ENCODE peak calls at places on chromosomes 5 and 9, in five cellular contexts. O, U, R, Y and Z are unnamed samples.

GRCh38 chr5:1033606-1034420 is 25.2 kb downstream of the NKD2 start:
- DNase-seq in O (no peak), U (no peak), R (no peak), Y (no peak), Z (no peak)

GRCh38 chr5:473344-474192 is 30.6 kb downstream of the EXOC3 start:
- DNase-seq in R (peak), Y (no peak), O (peak), U (peak), Z (no peak)

GRCh38 chr5:69331528-69332445 is 814 bp downstream of the CCDC125 start:
- DNase-seq in U (peak), R (no peak), O (peak), Y (no peak), Z (no peak)

GRCh38 chr5:72283358-72283757 is 36.7 kb downstream of the MRPS27 start:
- DNase-seq in O (no peak), Y (no peak), U (no peak), R (no peak), Z (no peak)

GRCh38 chr9:93676310-93677054 is 100.1 kb downstream of the PHF2 start:
- DNase-seq in U (no peak), O (no peak), Y (peak), R (peak), Z (no peak)

GRCh38 chr5:78162253-78162862 is 132.1 kb downstream of the AP3B1 start:
- DNase-seq in O (no peak), Y (no peak), U (peak), R (no peak), Z (peak)

GRCh38 chr5:54159153-54159836 is 151.1 kb downstream of the ARL15 start:
- DNase-seq in U (no peak), Y (no peak), O (no peak), R (no peak), Z (no peak)

GRCh38 chr9:86734762-86735161 is 212.5 kb downstream of the GAS1 start:
- DNase-seq in R (no peak), U (no peak), O (no peak), Y (no peak), Z (no peak)

GRCh38 chr5:68010740-68011139 is 204.8 kb upstream of the PIK3R1 start:
- DNase-seq in O (no peak), R (no peak), Y (no peak), U (no peak), Z (no peak)

GRCh38 chr5:73983661-73984060 is 357.7 kb downstream of the ARHGEF28 start:
- DNase-seq in Y (no peak), O (no peak), R (no peak), U (no peak), Z (no peak)

GRCh38 chr5:33582417-33582816 is 141.7 kb downstream of the TARS1 start:
- DNase-seq in O (no peak), R (no peak), U (no peak), Y (no peak), Z (no peak)

GRCh38 chr5:143013176-143013575 is 243.0 kb downstream of the ARHGAP26 start:
- DNase-seq in R (no peak), U (no peak), O (no peak), Y (no peak), Z (no peak)

GRCh38 chr5:143011621-143012020 is 241.4 kb downstream of the ARHGAP26 start:
- DNase-seq in R (no peak), U (no peak), Y (no peak), O (no peak), Z (no peak)

GRCh38 chr5:143016777-143017374 is 246.7 kb downstream of the ARHGAP26 start:
- DNase-seq in Y (no peak), R (no peak), U (peak), O (no peak), Z (peak)

GRCh38 chr5:143010335-143010734 is 240.2 kb downstream of the ARHGAP26 start:
- DNase-seq in O (no peak), R (no peak), U (no peak), Y (no peak), Z (no peak)

GRCh38 chr5:143014017-143014651 is 244.0 kb downstream of the ARHGAP26 start:
- DNase-seq in Y (peak), U (peak), O (peak), R (peak), Z (no peak)
- TF ChIP-seq CTCF in Y (peak), U (peak), O (peak), R (peak), Z (peak)

GRCh38 chr5:158725223-158725825 is 374.4 kb downstream of the EBF1 start:
- DNase-seq in U (no peak), R (no peak), Y (no peak), O (no peak), Z (no peak)

GRCh38 chr5:158720316-158720715 is 379.4 kb downstream of the EBF1 start:
- DNase-seq in U (no peak), Y (no peak), R (no peak), O (no peak), Z (no peak)

GRCh38 chr5:158727108-158727507 is 372.6 kb downstream of the EBF1 start:
- DNase-seq in Y (no peak), O (no peak), R (peak), U (no peak), Z (no peak)

GRCh38 chr5:158718738-158719505 is 380.8 kb downstream of the EBF1 start:
- DNase-seq in O (no peak), Y (no peak), R (no peak), U (no peak), Z (no peak)

GRCh38 chr5:158722940-158723339 is 376.8 kb downstream of the EBF1 start:
- DNase-seq in R (no peak), O (no peak), Y (no peak), U (no peak), Z (no peak)
- TF ChIP-seq CTCF in R (no peak), O (no peak), Y (no peak), U (no peak), Z (no peak)

GRCh38 chr5:148768801-148769415 is 57.5 kb upstream of the ADRB2 start:
- DNase-seq in Y (no peak), O (no peak), R (no peak), U (no peak), Z (no peak)
- TF ChIP-seq CTCF in Y (no peak), O (no peak), R (no peak), U (no peak), Z (no peak)

GRCh38 chr5:105304859-105305258 is 1742.3 kb upstream of the NUDT12 start:
- DNase-seq in R (no peak), Y (no peak), O (no peak), U (no peak), Z (no peak)
- TF ChIP-seq CTCF in R (no peak), Y (no peak), O (no peak), U (no peak), Z (no peak)

GRCh38 chr5:126973193-126973592 is 57.2 kb downstream of the MARCHF3 start:
- DNase-seq in O (no peak), R (no peak), Y (no peak), U (peak), Z (no peak)
- TF ChIP-seq CTCF in O (no peak), R (no peak), Y (no peak), U (no peak), Z (no peak)

GRCh38 chr5:137880313-137880712 is 8.9 kb upstream of the PKD2L2 start:
- DNase-seq in O (no peak), Y (no peak), U (no peak), R (no peak), Z (no peak)

GRCh38 chr5:137870647-137871339 is 3.1 kb downstream of the MYOT start:
- DNase-seq in O (no peak), Y (no peak), R (peak), U (no peak), Z (no peak)

GRCh38 chr5:137872476-137872875 is 4.8 kb downstream of the MYOT start:
- DNase-seq in U (no peak), Y (no peak), O (no peak), R (no peak), Z (no peak)

GRCh38 chr5:137871571-137871970 is 3.9 kb downstream of the MYOT start:
- DNase-seq in U (no peak), R (no peak), Y (no peak), O (no peak), Z (no peak)

DNA sequence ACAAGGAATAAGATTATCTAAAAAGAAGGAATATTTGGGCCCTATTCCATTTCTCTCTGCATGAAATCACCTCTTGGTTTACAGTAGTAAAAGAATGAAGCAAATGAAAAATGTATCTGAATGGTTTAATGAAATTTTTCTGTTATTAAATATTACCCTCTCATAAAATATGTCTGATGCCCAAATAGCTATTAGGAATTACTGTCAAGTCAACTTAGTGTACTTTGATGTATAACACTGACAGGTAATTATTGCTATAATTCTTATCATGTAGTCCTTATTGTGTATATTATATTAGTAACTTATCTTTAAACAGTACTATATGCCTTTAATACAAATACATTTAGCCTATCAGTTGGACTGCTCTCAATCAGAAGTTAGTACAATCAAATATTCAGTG is 8.4 kb downstream of the MYOT start:
- DNase-seq in O (no peak), U (no peak), Y (no peak), R (no peak), Z (no peak)
- TF ChIP-seq CTCF in O (no peak), U (no peak), Y (no peak), R (no peak), Z (no peak)

DNA sequence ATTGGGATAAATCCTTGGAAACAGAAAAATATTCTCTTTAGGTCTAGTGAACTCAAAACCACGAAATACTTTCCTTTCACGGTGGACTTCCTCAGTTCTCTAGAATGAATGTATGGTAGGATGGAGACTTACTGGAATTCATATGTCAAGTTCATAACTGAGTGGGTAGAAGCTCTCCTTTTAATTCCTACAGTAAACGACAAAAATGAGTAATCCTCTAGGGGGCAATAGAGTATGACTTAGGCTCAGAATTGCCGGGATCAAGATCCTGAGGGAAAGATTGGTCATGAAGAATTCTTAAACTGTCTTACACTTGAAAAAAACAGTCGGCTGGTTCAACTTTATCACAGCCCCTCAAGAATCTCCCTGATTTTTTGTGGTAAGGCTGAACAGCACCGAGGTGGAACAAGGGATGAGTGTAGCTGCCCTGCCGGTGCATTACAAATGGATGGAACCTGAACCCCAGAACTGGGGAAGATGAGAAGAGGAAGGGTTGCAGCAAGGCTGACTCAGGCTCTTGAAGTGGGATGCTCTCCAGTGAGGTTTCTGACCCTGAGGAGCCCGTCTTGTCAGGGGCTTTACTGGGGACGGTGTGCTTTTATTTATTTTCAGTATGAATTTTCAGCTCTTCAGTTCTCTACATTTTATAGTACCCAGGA is 14.0 kb upstream of the LOX start:
- DNase-seq in O (no peak), R (no peak), U (no peak), Y (no peak), Z (no peak)
- TF ChIP-seq CTCF in O (peak), R (peak), U (no peak), Y (peak), Z (no peak)

DNA sequence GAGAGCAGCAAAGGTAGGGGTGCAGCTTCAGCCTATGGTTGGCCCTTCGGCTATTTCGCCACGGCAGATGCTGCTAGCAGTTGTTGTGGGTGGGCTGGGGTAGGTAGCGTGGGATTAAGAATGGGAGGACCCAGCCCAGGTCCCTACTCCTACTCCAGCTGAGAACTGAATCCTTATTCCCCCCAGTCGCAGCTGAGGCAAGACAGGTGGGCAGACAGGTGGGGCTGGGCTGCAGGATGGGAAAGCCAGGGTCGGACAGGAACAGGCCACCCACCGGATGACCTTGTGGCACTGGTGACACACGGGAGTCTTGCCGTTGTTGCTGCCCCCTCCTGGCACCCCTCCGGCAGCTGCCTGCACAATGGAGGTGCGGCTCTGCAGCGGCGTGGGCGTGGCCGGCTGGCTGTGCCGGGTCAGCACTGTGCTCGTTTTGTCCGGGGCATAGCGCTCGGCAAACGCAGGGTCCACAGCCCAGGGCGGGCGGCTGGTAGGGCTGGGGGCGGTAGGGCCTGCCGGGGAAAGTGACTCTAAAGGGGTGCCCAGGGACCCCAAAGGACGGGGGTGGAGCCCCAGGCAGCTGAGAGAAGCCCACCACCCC is 8.2 kb downstream of the PDLIM7 start:
- DNase-seq in R (no peak), U (no peak), O (no peak), Y (no peak), Z (no peak)
- TF ChIP-seq CTCF in R (no peak), U (no peak), O (no peak), Y (no peak), Z (no peak)